ENCODE peak calls at places on chromosomes 11 and 22, in six cellular contexts. P is NCI-H524; J is bronchial epithelial cell; M is activated effector memory CD4-positive, alpha-beta T cell treated with anti-CD3 and anti-CD28 coated beads, Interleukin-2, amount 50 U/mL, for 16 hours; U is endothelial cell; D is adrenal gland. I is an unnamed sample.

GRCh38 chr11:68213135-68213515 is at the start of gene KMT5B:
- DNase-seq in M (peak), D (peak), P (no peak), U (no peak), J (no peak), I (peak)

GRCh38 chr11:113773092-113773415 is 438 bp downstream of the ZW10 start:
- DNase-seq in M (no peak), D (no peak), J (peak), U (peak), P (peak), I (peak)

GRCh38 chr22:32631507-32632245 is 157.1 kb downstream of the FBXO7 start:
- DNase-seq in J (no peak), D (no peak), P (no peak), U (no peak), M (no peak), I (no peak)

GRCh38 chr22:44494497-44494896 is 3.5 kb downstream of the RTL6 start:
- DNase-seq in U (no peak), J (no peak), M (no peak), D (no peak), P (no peak), I (no peak)

GRCh38 chr11:64095286-64095825 is 59.6 kb downstream of the FLRT1 start:
- DNase-seq in P (no peak), U (no peak), M (no peak), J (no peak), D (no peak), I (no peak)

GRCh38 chr22:23389271-23390071 is 190.6 kb downstream of the IGLL1 start:
- DNase-seq in P (no peak), M (no peak), D (no peak), J (no peak), U (no peak), I (no peak)

GRCh38 chr11:65650547-65651338 is 12.0 kb downstream of the RELA start:
- DNase-seq in P (no peak), U (no peak), J (peak), M (peak), D (peak), I (no peak)

GRCh38 chr22:19892249-19892879 is 37.7 kb upstream of the GNB1L start:
- DNase-seq in D (no peak), P (no peak), J (peak), M (peak), U (no peak), I (no peak)

GRCh38 chr11:41301023-41301422 is 158.4 kb downstream of the LRRC4C start:
- DNase-seq in M (no peak), D (no peak), J (peak), P (no peak), U (no peak), I (no peak)

GRCh38 chr22:36332623-36333331 is 55.0 kb downstream of the MYH9 start:
- DNase-seq in M (peak), U (peak), J (peak), P (no peak), D (no peak), I (no peak)

GRCh38 chr11:114066046-114066648 is 6.6 kb downstream of the ZBTB16 start:
- DNase-seq in P (no peak), U (no peak), J (no peak), D (no peak), M (peak), I (no peak)

GRCh38 chr11:103927535-103927934 is 108.9 kb upstream of the DDI1 start:
- DNase-seq in M (no peak), P (peak), J (peak), D (no peak), U (no peak), I (no peak)

GRCh38 chr11:35031869-35032268 is 107.1 kb upstream of the CD44 start:
- DNase-seq in J (peak), U (no peak), D (no peak), M (no peak), P (no peak), I (no peak)

GRCh38 chr11:66710384-66710930 is 18.6 kb downstream of the SPTBN2 start:
- DNase-seq in D (no peak), J (no peak), P (no peak), U (no peak), M (no peak), I (no peak)

GRCh38 chr11:8871283-8871775 is 39.7 kb upstream of the AKIP1 start:
- DNase-seq in P (peak), U (peak), D (peak), J (peak), M (no peak), I (peak)

GRCh38 chr11:125263268-125263790 is 98.8 kb downstream of the PKNOX2 start:
- DNase-seq in M (no peak), U (peak), J (no peak), D (peak), P (peak), I (no peak)

GRCh38 chr22:48171294-48171693 is 1408.8 kb downstream of the TBC1D22A start:
- DNase-seq in J (no peak), U (no peak), P (no peak), D (no peak), M (no peak), I (no peak)

GRCh38 chr22:45884201-45885067 is 92.5 kb downstream of the WNT7B start:
- DNase-seq in M (peak), P (no peak), D (peak), J (no peak), U (no peak), I (no peak)

GRCh38 chr11:133386262-133386661 is 146.0 kb downstream of the OPCML start:
- DNase-seq in P (no peak), U (no peak), M (no peak), D (no peak), J (no peak), I (no peak)

GRCh38 chr11:117335399-117335798 is 7.7 kb downstream of the CEP164 start:
- DNase-seq in M (no peak), P (no peak), D (no peak), U (no peak), J (no peak), I (no peak)

GRCh38 chr11:2700415-2701211 is 819 bp upstream of the KCNQ1OT1 start:
- DNase-seq in J (no peak), U (peak), M (peak), D (peak), P (peak), I (peak)

GRCh38 chr11:469684-470667 is 19.9 kb downstream of the PTDSS2 start:
- DNase-seq in D (peak), M (no peak), J (peak), U (peak), P (no peak), I (peak)

GRCh38 chr11:17267576-17267975 is 9.0 kb upstream of the NUCB2 start:
- DNase-seq in D (no peak), M (no peak), J (peak), U (no peak), P (no peak), I (no peak)

GRCh38 chr11:100557830-100558611 is 129.1 kb upstream of the ARHGAP42 start:
- DNase-seq in M (no peak), U (no peak), J (peak), D (no peak), P (no peak), I (no peak)

GRCh38 chr11:69444381-69445130 is 36.9 kb upstream of the LINC01488 start:
- DNase-seq in J (peak), D (peak), M (no peak), U (peak), P (no peak), I (peak)

GRCh38 chr22:44535362-44536095 is 37.5 kb upstream of the RTL6 start:
- DNase-seq in U (no peak), J (no peak), M (peak), P (no peak), D (no peak), I (no peak)

GRCh38 chr11:48165426-48165825 is 51.2 kb upstream of the OR4B1 start:
- DNase-seq in P (no peak), J (no peak), U (no peak), D (no peak), M (no peak), I (no peak)

GRCh38 chr11:64353101-64353738 is 5.7 kb upstream of the RPS6KA4 start:
- DNase-seq in J (no peak), M (no peak), U (no peak), P (no peak), D (no peak), I (no peak)

GRCh38 chr11:10902301-10902700 is 44.4 kb upstream of the ZBED5 start:
- DNase-seq in M (no peak), D (no peak), P (no peak), U (no peak), J (peak), I (no peak)

GRCh38 chr11:86916330-86916729 is 38.9 kb downstream of the FZD4 start:
- DNase-seq in M (no peak), U (no peak), D (no peak), P (no peak), J (peak), I (no peak)

I was measured in HuH-7.